ENCODE peak calls at places on chromosomes 13 and 19, in eight cellular contexts. O, T, V, N, R, X, W and Y are unnamed samples.

GRCh38 chr19:19278315-19278714 is 5.2 kb upstream of the TM6SF2 start:
- DNase-seq in W (no peak), R (no peak), N (no peak), V (no peak), X (no peak), O (no peak), T (no peak), Y (no peak)

GRCh38 chr19:7904074-7905020 is 670 bp downstream of the MAP2K7 start:
- DNase-seq in O (no peak), R (no peak), V (peak; percentile 81), N (no peak), T (no peak), W (no peak), X (no peak), Y (no peak)

GRCh38 chr19:29539668-29540067 is 13.9 kb downstream of the VSTM2B start:
- DNase-seq in W (peak; percentile 34), R (no peak), X (no peak), T (no peak), O (no peak), V (no peak), N (no peak), Y (no peak)

GRCh38 chr13:76610819-76611415 is 275.3 kb downstream of the KCTD12 start:
- DNase-seq in O (no peak), N (no peak), X (no peak), T (no peak), V (no peak), W (no peak), R (no peak), Y (no peak)

GRCh38 chr19:42216653-42217521 is 590 bp downstream of the DEDD2 start:
- DNase-seq in N (peak; percentile 63), V (no peak), W (peak; percentile 60), O (peak; percentile 46), X (peak; percentile 46), R (peak; percentile 40), T (no peak), Y (no peak)

GRCh38 chr19:16070366-16070990 is 5.8 kb upstream of the TPM4 start:
- DNase-seq in V (peak; percentile 82), N (no peak), O (no peak), X (peak; percentile 46), W (peak; percentile 80), R (peak; percentile 100), T (peak; percentile 63), Y (no peak)

GRCh38 chr19:18223860-18224524 is 2.2 kb downstream of the PDE4C start:
- DNase-seq in R (peak; percentile 47), O (peak; percentile 64), T (no peak), W (no peak), X (peak; percentile 45), N (peak; percentile 59), V (peak; percentile 60), Y (no peak)

GRCh38 chr13:51221674-51222509 is at the start of gene FAM124A:
- DNase-seq in R (no peak), T (no peak), W (no peak), V (peak; percentile 63), O (no peak), X (peak; percentile 50), N (peak; percentile 71), Y (peak; percentile 80)

GRCh38 chr19:14450168-14450874 is 17.2 kb downstream of the PKN1 start:
- DNase-seq in O (no peak), T (no peak), N (no peak), W (no peak), X (no peak), R (peak; percentile 70), V (peak; percentile 73), Y (no peak)

GRCh38 chr19:54266133-54266532 is 9.1 kb upstream of the LILRB5 start:
- DNase-seq in O (peak; percentile 87), X (peak; percentile 73), R (peak; percentile 69), W (peak; percentile 72), N (peak; percentile 88), T (peak; percentile 68), V (peak; percentile 70), Y (peak; percentile 84)

GRCh38 chr19:46944918-46945628 is 74.6 kb upstream of the NPAS1 start:
- DNase-seq in V (no peak), X (peak; percentile 77), N (no peak), T (peak; percentile 73), R (no peak), W (no peak), O (peak; percentile 25), Y (no peak)

GRCh38 chr19:49145485-49146407 is 9.4 kb downstream of the HRC start:
- DNase-seq in O (peak; percentile 86), N (peak; percentile 85), X (peak; percentile 84), R (no peak), V (peak; percentile 86), W (peak; percentile 77), T (peak; percentile 91), Y (peak; percentile 87)
- TF ChIP-seq CTCF in O (peak; percentile 95), N (peak; percentile 90), X (peak; percentile 92), R (peak; percentile 98), V (peak; percentile 75), W (peak; percentile 89), T (peak; percentile 94), Y (peak; percentile 99)

GRCh38 chr13:49561064-49561410 is 24.3 kb downstream of the RCBTB1 start:
- DNase-seq in T (no peak), R (no peak), W (no peak), O (no peak), V (no peak), X (no peak), N (no peak), Y (no peak)

GRCh38 chr13:49559006-49559405 is 26.4 kb downstream of the RCBTB1 start:
- DNase-seq in O (no peak), R (no peak), W (no peak), V (no peak), T (no peak), N (no peak), X (no peak), Y (no peak)

GRCh38 chr13:49563513-49563912 is 21.8 kb downstream of the RCBTB1 start:
- DNase-seq in T (no peak), V (no peak), X (no peak), R (no peak), W (no peak), O (no peak), N (no peak), Y (no peak)

GRCh38 chr13:49560270-49561063 is 24.9 kb downstream of the RCBTB1 start:
- DNase-seq in X (no peak), O (no peak), R (no peak), W (no peak), N (no peak), V (no peak), T (no peak), Y (no peak)
- TF ChIP-seq CTCF in X (peak; percentile 24), O (no peak), R (no peak), W (no peak), N (no peak), V (no peak), T (peak; percentile 25), Y (peak; percentile 42)

GRCh38 chr19:35509018-35509652 is 4.3 kb downstream of the DMKN start:
- DNase-seq in N (no peak), X (no peak), T (no peak), W (no peak), R (peak; percentile 69), O (no peak), V (peak; percentile 83), Y (no peak)

GRCh38 chr19:35509861-35510625 is 3.4 kb downstream of the DMKN start:
- DNase-seq in N (peak; percentile 97), X (peak; percentile 71), T (peak; percentile 73), V (peak; percentile 93), O (peak; percentile 76), W (peak; percentile 78), R (peak; percentile 81), Y (peak; percentile 89)

GRCh38 chr19:35512831-35513230 is 618 bp downstream of the DMKN start:
- DNase-seq in O (no peak), V (no peak), R (no peak), T (no peak), W (no peak), X (no peak), N (no peak), Y (no peak)

GRCh38 chr19:35511337-35511736 is 2.1 kb downstream of the DMKN start:
- DNase-seq in O (no peak), V (no peak), N (no peak), R (no peak), X (no peak), W (no peak), T (no peak), Y (no peak)

DNA sequence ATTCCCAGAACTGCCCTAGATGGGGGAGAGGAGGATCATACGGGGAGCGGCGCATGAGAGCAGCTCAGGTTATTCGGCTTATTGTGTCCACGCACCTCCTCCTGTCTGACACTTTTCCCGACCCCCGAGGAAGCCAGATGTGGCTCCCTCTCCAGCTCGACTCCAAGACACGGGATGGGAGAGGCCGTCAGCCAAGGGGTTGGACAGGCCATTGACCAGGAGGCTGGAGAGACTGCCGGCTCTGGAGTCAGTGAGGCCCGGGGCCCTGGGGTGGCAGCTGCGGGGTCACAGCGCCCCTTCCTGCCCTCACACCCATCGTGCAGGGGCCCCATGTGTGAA is 2.9 kb downstream of the DMKN start:
- DNase-seq in O (no peak), X (no peak), N (no peak), V (no peak), R (no peak), T (no peak), W (no peak), Y (no peak)
- TF ChIP-seq CTCF in O (peak; percentile 42), X (peak; percentile 22), N (peak; percentile 53), V (no peak), R (peak; percentile 24), T (peak; percentile 9), W (no peak), Y (no peak)

DNA sequence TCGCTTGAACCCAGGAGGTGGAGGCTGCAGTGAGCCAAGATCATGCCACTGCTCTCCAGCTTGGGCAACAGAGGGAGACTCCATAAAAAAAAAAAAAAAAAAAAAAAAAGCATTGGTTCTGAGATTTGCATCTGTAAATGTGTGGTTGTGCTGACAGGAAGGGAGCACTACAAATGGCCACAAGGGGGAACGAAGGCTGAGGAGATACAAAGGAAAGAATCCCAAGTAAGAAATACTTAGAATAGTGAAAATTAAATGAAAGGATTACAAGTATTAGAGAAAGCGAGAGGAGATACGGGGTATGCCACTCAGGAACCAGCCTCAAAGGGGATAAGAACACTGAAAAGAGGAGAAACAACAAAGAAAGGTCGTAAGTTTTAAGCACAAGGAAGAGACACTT is 284.9 kb downstream of the KLF12 start:
- DNase-seq in X (no peak), W (no peak), T (no peak), R (no peak), N (no peak), V (no peak), O (no peak), Y (no peak)
- TF ChIP-seq CTCF in X (peak; percentile 58), W (no peak), T (peak; percentile 54), R (peak; percentile 49), N (no peak), V (peak; percentile 30), O (peak; percentile 63), Y (peak; percentile 67)